ENCODE peak calls at places on chromosomes 1 and 21, in six cellular contexts. B, F, D, M, J and C are unnamed samples.

GRCh38 chr21:34942911-34943310 is 106.2 kb downstream of the RUNX1 start:
- DNase-seq in F (no peak), J (no peak), M (no peak), D (no peak), B (no peak), C (no peak)

GRCh38 chr1:161226320-161226711 is 456 bp downstream of the TOMM40L start:
- DNase-seq in B (no peak), J (no peak), M (no peak), F (no peak), D (no peak), C (no peak)

GRCh38 chr1:53572061-53572801 is 113.0 kb downstream of the DMRTB1 start:
- DNase-seq in F (peak), M (no peak), B (peak), D (no peak), J (no peak), C (no peak)

GRCh38 chr21:35649186-35649585 is 411.1 kb downstream of the SETD4 start:
- DNase-seq in M (no peak), J (no peak), D (no peak), B (peak), F (peak), C (no peak)

GRCh38 chr1:53112271-53112774 is 30.1 kb downstream of the SLC1A7 start:
- DNase-seq in J (peak), B (peak), D (no peak), M (no peak), F (peak), C (no peak)

GRCh38 chr1:68322837-68323687 is 90.7 kb upstream of the WLS start:
- DNase-seq in M (no peak), J (peak), B (peak), D (no peak), F (peak), C (no peak)

GRCh38 chr1:25695991-25696330 is 79.4 kb downstream of the MAN1C1 start:
- DNase-seq in F (peak), J (peak), B (peak), D (no peak), M (no peak), C (no peak)

GRCh38 chr1:213297021-213297420 is 246.0 kb downstream of the RPS6KC1 start:
- DNase-seq in B (no peak), D (no peak), J (no peak), F (no peak), M (no peak), C (no peak)

GRCh38 chr1:4561213-4561612 is 93.2 kb upstream of the AJAP1 start:
- DNase-seq in B (no peak), D (no peak), M (peak), F (no peak), J (no peak), C (no peak)

GRCh38 chr1:182149411-182149965 is 88.0 kb upstream of the ZNF648 start:
- DNase-seq in B (peak), J (peak), F (peak), D (no peak), M (no peak), C (no peak)

GRCh38 chr1:150621497-150622113 is 7.8 kb downstream of the ENSA start:
- DNase-seq in D (no peak), B (peak), J (peak), F (peak), M (no peak), C (no peak)

GRCh38 chr1:205883792-205884191 is 33.9 kb upstream of the PM20D1 start:
- DNase-seq in M (no peak), J (no peak), F (no peak), B (no peak), D (no peak), C (no peak)

GRCh38 chr1:23980006-23980724 is at the start of gene SRSF10:
- DNase-seq in M (peak), J (peak), F (peak), D (peak), B (peak), C (peak)

GRCh38 chr1:121558514-121558913 is 373.7 kb downstream of the SRGAP2C start:
- DNase-seq in M (no peak), F (peak), B (peak), J (peak), D (no peak), C (no peak)

GRCh38 chr1:12153181-12153785 is 13.5 kb upstream of the TNFRSF1B start:
- DNase-seq in M (no peak), D (no peak), B (peak), F (peak), J (peak), C (no peak)

GRCh38 chr1:35555212-35555584 is 2.0 kb downstream of the KIAA0319L start:
- DNase-seq in J (no peak), F (no peak), M (no peak), B (peak), D (no peak), C (no peak)

GRCh38 chr21:40685121-40685630 is 161.8 kb downstream of the DSCAM start:
- DNase-seq in B (no peak), D (no peak), J (no peak), M (no peak), F (no peak), C (no peak)

GRCh38 chr21:28822882-28823335 is 169.8 kb downstream of the LTN1 start:
- DNase-seq in D (no peak), J (no peak), F (no peak), M (no peak), B (peak), C (no peak)

GRCh38 chr1:150577557-150578277 is 1.7 kb downstream of the MCL1 start:
- DNase-seq in J (peak), F (peak), B (peak), M (no peak), D (no peak), C (no peak)

GRCh38 chr21:37006243-37006520 is 320 bp upstream of the RIPPLY3 start:
- DNase-seq in B (no peak), J (no peak), M (no peak), F (no peak), D (no peak), C (no peak)

GRCh38 chr1:82110366-82111254 is 309.9 kb downstream of the ADGRL2 start:
- DNase-seq in B (no peak), F (peak), M (no peak), J (peak), D (no peak), C (no peak)

GRCh38 chr1:228166170-228166936 is 749 bp downstream of the IBA57 start:
- DNase-seq in F (peak), D (no peak), B (peak), M (peak), J (peak), C (peak)

GRCh38 chr1:31383967-31384366 is 11.1 kb upstream of the FABP3 start:
- DNase-seq in B (no peak), M (no peak), F (no peak), J (no peak), D (no peak), C (no peak)

GRCh38 chr21:45994738-45995685 is 13.4 kb downstream of the COL6A1 start:
- DNase-seq in D (no peak), F (no peak), B (no peak), J (no peak), M (no peak), C (no peak)

GRCh38 chr1:205961970-205962820 is 18.9 kb upstream of the SLC26A9 start:
- DNase-seq in F (no peak), J (no peak), M (no peak), B (peak), D (no peak), C (no peak)

GRCh38 chr1:88311907-88312306 is 372.2 kb upstream of the PKN2 start:
- DNase-seq in M (no peak), F (no peak), J (no peak), D (no peak), B (no peak), C (no peak)

GRCh38 chr1:8584316-8584715 is 233.1 kb downstream of the RERE start:
- DNase-seq in D (no peak), M (no peak), J (no peak), B (no peak), F (no peak), C (no peak)

DNA sequence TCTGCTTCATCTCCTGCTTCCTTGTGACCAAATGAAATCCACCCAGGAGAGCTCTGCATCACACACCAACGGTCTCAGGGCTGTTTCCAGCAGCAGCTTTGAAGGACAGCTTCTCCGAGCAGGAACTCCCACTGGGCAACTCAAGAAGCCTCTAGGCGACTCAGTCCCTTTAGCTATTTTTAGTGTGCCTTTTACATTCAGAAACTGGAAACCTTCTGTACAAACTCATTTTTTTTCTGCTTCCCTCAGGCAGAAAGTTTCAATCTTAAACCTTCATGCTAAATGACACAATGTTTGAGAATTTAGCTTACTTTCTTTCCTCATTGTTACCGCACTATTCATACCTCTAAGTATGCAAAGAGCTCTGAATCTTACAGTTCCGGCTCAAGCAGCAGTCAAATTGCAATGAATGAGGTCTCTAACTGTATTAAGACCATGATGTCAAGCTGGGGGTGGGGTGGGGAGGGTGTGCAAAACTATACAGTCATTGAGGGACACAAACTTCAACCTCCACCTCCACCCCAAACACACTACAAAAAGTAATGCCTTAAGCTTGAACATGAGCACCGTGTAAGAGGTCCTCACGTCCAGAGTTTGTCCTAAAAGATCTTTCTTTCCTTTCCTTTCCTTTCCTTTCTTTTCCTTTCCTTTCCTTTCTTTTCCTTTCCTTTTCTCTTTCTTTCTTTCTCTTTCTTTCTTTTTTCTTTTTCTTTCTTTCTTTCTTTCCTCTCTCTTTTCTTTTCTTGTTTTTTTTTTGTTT is 16.4 kb upstream of the TARBP1 start:
- DNase-seq in F (peak), D (no peak), M (no peak), J (peak), B (peak), C (no peak)
- H3K9ac ChIP-seq in F (peak), D (no peak), M (no peak), J (no peak), B (peak), C (no peak)

GRCh38 chr1:51740652-51741051 is 123.8 kb downstream of the OSBPL9 start:
- DNase-seq in M (no peak), B (no peak), F (peak), D (no peak), J (no peak), C (no peak)
- H4K91ac ChIP-seq in M (no peak), B (no peak), F (no peak), D (no peak), J (no peak), C (no peak)

GRCh38 chr1:59631561-59631960 is 183.2 kb upstream of the HOOK1 start:
- DNase-seq in M (no peak), B (no peak), J (no peak), F (peak), D (no peak), C (no peak)

GRCh38 chr1:59638172-59638800 is 176.5 kb upstream of the HOOK1 start:
- DNase-seq in D (no peak), J (peak), M (no peak), B (peak), F (peak), C (peak)

GRCh38 chr1:59640851-59641250 is 173.9 kb upstream of the HOOK1 start:
- DNase-seq in B (no peak), D (no peak), F (peak), M (no peak), J (no peak), C (no peak)

DNA sequence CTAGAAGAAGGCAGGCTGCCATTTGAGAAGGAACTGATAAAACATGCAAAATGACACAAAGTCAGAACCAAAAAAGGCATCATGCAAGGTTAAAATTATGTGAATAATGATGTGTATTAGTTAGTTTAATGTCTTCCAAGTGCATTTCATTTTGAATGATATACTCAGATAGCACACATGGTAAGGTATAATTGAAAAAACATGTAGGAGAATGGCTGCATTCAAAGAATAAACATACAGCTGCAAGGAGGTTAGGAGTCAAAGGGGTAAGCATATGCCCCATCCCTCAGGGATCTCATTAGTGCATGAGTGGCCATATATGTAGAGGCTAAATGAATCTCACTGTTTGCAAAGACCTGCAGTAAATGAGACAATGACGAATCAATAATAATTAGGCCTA is 179.7 kb upstream of the HOOK1 start:
- DNase-seq in F (no peak), D (no peak), M (no peak), B (peak), J (no peak), C (no peak)
- H3K9ac ChIP-seq in F (no peak), D (no peak), M (no peak), B (no peak), J (no peak), C (no peak)

DNA sequence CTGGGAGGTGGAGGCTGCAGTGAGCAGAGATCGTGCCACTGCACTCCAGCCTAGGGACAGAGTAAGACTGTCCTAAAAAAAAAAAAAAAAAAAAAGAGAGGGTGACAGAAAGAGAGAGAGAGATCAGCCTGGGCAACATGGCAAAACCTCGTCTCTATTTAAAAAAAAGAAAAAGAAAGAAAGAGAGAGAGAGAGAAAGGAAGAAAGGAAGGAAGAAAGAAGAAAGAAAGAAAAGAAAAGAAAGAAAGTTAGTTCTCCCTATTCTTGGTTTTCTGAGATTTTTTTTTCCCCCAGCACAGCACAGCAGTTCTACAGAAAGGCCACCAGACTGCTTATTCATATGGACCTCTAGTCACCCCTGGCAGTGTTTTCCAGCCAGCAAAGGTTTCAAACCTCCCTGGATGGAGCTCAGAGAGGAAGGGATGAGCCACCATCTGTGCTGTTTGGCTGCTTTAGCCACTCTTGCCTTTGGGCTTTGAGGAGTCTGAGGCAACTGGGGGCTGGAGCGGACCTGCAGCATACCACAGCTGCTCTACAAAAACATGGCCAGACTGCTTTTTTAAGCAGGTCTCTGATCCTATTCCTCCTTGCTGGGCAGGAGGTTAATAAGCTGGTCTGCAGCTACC is 10.6 kb downstream of the S100A6 start:
- DNase-seq in M (no peak), D (no peak), J (peak), F (no peak), B (peak), C (no peak)
- H4K91ac ChIP-seq in M (no peak), D (no peak), J (no peak), F (no peak), B (no peak), C (no peak)

DNA sequence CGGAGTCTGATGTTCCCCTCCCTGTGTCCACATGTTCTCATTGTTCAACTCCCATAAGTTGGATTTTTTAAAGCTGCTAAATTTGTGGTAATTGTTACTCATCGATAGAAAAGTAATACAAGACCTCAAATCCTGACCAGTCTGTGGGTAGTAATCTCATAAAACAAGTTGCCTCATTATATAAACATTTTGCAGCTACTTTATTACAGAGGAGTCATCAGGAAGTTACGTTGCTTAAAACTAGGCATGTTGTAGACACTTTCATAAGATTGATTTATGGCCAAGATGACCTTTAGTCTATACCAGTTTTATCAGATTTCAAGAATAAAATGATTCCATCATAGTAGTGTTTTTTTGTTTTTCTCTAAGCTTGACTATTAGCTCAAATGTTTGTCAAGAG is 208.8 kb downstream of the GIPC2 start:
- DNase-seq in M (no peak), F (peak), B (peak), J (no peak), D (no peak), C (no peak)
- H3K9ac ChIP-seq in M (no peak), F (peak), B (no peak), J (no peak), D (no peak), C (no peak)